ENCODE peak calls at places on chromosomes 6 and 20, in four cellular contexts. One of them, this sample, is unnamed.

GRCh38 chr6:143394351-143394750 is 56.1 kb downstream of the ADAT2 start:
- DNase-seq in heart left ventricle: no peak
- DNase-seq in A549: no peak
- DNase-seq in uterus: no peak
- DNase-seq in this sample: no peak

GRCh38 chr6:119887671-119888070 is 538.1 kb upstream of the MAN1A1 start:
- DNase-seq in heart left ventricle: no peak
- DNase-seq in A549: no peak
- DNase-seq in uterus: no peak
- DNase-seq in this sample: no peak

GRCh38 chr6:63521475-63522210 is 50.6 kb upstream of the LOC128125822 start:
- DNase-seq in heart left ventricle: no peak
- DNase-seq in A549: peak
- DNase-seq in uterus: no peak
- DNase-seq in this sample: no peak

GRCh38 chr6:80528115-80528514 is 421.6 kb downstream of the BCKDHB start:
- DNase-seq in heart left ventricle: no peak
- DNase-seq in A549: no peak
- DNase-seq in uterus: no peak
- DNase-seq in this sample: no peak

GRCh38 chr6:118784641-118785164 is 109.2 kb upstream of the ASF1A start:
- DNase-seq in heart left ventricle: peak
- DNase-seq in A549: no peak
- DNase-seq in uterus: peak
- DNase-seq in this sample: no peak

GRCh38 chr20:24668791-24669190 is 199.4 kb downstream of the SYNDIG1 start:
- DNase-seq in heart left ventricle: no peak
- DNase-seq in A549: no peak
- DNase-seq in uterus: no peak
- DNase-seq in this sample: no peak

GRCh38 chr20:24781061-24781980 is 167.7 kb upstream of the CST7 start:
- DNase-seq in heart left ventricle: no peak
- DNase-seq in A549: peak
- DNase-seq in uterus: no peak
- DNase-seq in this sample: no peak

GRCh38 chr20:54158856-54159418 is 14.8 kb downstream of the CYP24A1 start:
- DNase-seq in heart left ventricle: no peak
- DNase-seq in A549: peak
- DNase-seq in uterus: no peak
- DNase-seq in this sample: no peak

GRCh38 chr6:161745594-161745993 is 471.7 kb upstream of the AGPAT4 start:
- DNase-seq in heart left ventricle: no peak
- DNase-seq in A549: no peak
- DNase-seq in uterus: no peak
- DNase-seq in this sample: no peak

GRCh38 chr6:108914235-108915022 is 66.2 kb downstream of the ARMC2 start:
- DNase-seq in heart left ventricle: no peak
- DNase-seq in A549: peak
- DNase-seq in uterus: no peak
- DNase-seq in this sample: no peak

DNA sequence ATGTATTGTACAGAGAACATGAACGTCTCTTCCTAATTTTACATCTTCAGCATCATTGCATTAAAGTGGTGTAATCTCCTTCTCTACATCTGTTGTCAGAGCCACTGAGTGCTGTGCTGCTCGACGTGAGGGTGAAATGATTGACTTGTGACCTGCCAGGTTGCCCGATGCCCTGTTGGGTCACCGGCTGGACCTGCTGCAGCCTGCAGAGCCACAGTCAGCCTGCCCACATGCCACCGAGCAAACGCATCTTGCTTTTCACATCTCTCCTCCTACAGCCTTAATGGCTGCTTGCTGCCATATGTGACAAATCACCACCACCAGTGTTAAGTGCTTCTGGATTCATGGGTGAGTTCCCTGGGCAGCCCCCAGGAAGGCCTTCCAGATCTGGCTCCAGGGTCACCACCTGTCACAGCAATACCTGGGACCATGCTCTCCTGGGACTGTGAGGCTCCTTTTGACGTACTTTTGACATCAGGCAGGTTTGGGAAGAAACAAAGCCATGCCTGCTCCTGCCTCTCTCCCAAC is 80.3 kb downstream of the ASXL1 start:
- DNase-seq in heart left ventricle: no peak
- DNase-seq in A549: no peak
- DNase-seq in uterus: no peak
- DNase-seq in this sample: peak
- TF ChIP-seq POLR2A in heart left ventricle: no peak
- TF ChIP-seq POLR2A in A549: no peak
- TF ChIP-seq POLR2A in uterus: no peak
- TF ChIP-seq POLR2A in this sample: no peak

GRCh38 chr20:45485388-45485787 is 15.8 kb downstream of the WFDC2 start:
- DNase-seq in heart left ventricle: no peak
- DNase-seq in A549: no peak
- DNase-seq in uterus: no peak
- DNase-seq in this sample: no peak

GRCh38 chr20:45489083-45489531 is 19.6 kb downstream of the WFDC2 start:
- DNase-seq in heart left ventricle: no peak
- DNase-seq in A549: no peak
- DNase-seq in uterus: no peak
- DNase-seq in this sample: no peak

GRCh38 chr20:45484676-45485075 is 15.1 kb downstream of the WFDC2 start:
- DNase-seq in heart left ventricle: no peak
- DNase-seq in A549: no peak
- DNase-seq in uterus: no peak
- DNase-seq in this sample: no peak

GRCh38 chr20:45487231-45487635 is 17.7 kb downstream of the WFDC2 start:
- DNase-seq in heart left ventricle: no peak
- DNase-seq in A549: no peak
- DNase-seq in uterus: no peak
- DNase-seq in this sample: no peak
- H3K4me3 ChIP-seq in heart left ventricle: no peak
- H3K4me3 ChIP-seq in A549: no peak
- H3K4me3 ChIP-seq in uterus: no peak
- H3K4me3 ChIP-seq in this sample: no peak

GRCh38 chr6:10720229-10720959 is 2.5 kb upstream of the TMEM14C start:
- DNase-seq in heart left ventricle: peak
- DNase-seq in A549: no peak
- DNase-seq in uterus: peak
- DNase-seq in this sample: peak
- TF ChIP-seq POLR2A in heart left ventricle: no peak
- TF ChIP-seq POLR2A in A549: no peak
- TF ChIP-seq POLR2A in uterus: no peak
- TF ChIP-seq POLR2A in this sample: no peak

GRCh38 chr20:35663516-35663812 is 1.2 kb downstream of the CPNE1 start:
- DNase-seq in heart left ventricle: no peak
- DNase-seq in A549: no peak
- DNase-seq in uterus: no peak
- DNase-seq in this sample: no peak

GRCh38 chr20:35661908-35662307 is 2.8 kb downstream of the CPNE1 start:
- DNase-seq in heart left ventricle: no peak
- DNase-seq in A549: no peak
- DNase-seq in uterus: no peak
- DNase-seq in this sample: no peak

GRCh38 chr20:35660122-35660937 is 4.4 kb downstream of the CPNE1 start:
- DNase-seq in heart left ventricle: no peak
- DNase-seq in A549: no peak
- DNase-seq in uterus: no peak
- DNase-seq in this sample: no peak

GRCh38 chr20:35662541-35662940 is 2.2 kb downstream of the CPNE1 start:
- DNase-seq in heart left ventricle: no peak
- DNase-seq in A549: no peak
- DNase-seq in uterus: no peak
- DNase-seq in this sample: no peak

GRCh38 chr20:35661013-35661412 is 3.7 kb downstream of the CPNE1 start:
- DNase-seq in heart left ventricle: no peak
- DNase-seq in A549: no peak
- DNase-seq in uterus: no peak
- DNase-seq in this sample: no peak
- H3K4me3 ChIP-seq in heart left ventricle: no peak
- H3K4me3 ChIP-seq in A549: no peak
- H3K4me3 ChIP-seq in uterus: no peak
- H3K4me3 ChIP-seq in this sample: no peak

GRCh38 chr6:13406781-13407180 is 78.4 kb upstream of the TBC1D7 start:
- DNase-seq in heart left ventricle: peak
- DNase-seq in A549: peak
- DNase-seq in uterus: no peak
- DNase-seq in this sample: no peak

GRCh38 chr6:13406051-13406477 is 77.7 kb upstream of the TBC1D7 start:
- DNase-seq in heart left ventricle: no peak
- DNase-seq in A549: no peak
- DNase-seq in uterus: no peak
- DNase-seq in this sample: no peak

GRCh38 chr6:13407368-13407708 is 79.0 kb upstream of the TBC1D7 start:
- DNase-seq in heart left ventricle: no peak
- DNase-seq in A549: no peak
- DNase-seq in uterus: no peak
- DNase-seq in this sample: no peak

GRCh38 chr6:13409991-13410390 is 77.4 kb downstream of the GFOD1 start:
- DNase-seq in heart left ventricle: no peak
- DNase-seq in A549: no peak
- DNase-seq in uterus: no peak
- DNase-seq in this sample: no peak

GRCh38 chr6:13407709-13408695 is 79.4 kb downstream of the GFOD1 start:
- DNase-seq in heart left ventricle: no peak
- DNase-seq in A549: peak
- DNase-seq in uterus: no peak
- DNase-seq in this sample: no peak
- TF ChIP-seq POLR2A in heart left ventricle: no peak
- TF ChIP-seq POLR2A in A549: no peak
- TF ChIP-seq POLR2A in uterus: no peak
- TF ChIP-seq POLR2A in this sample: no peak

GRCh38 chr6:75267461-75267860 is 17.1 kb downstream of the TMEM30A start:
- DNase-seq in heart left ventricle: no peak
- DNase-seq in A549: no peak
- DNase-seq in uterus: no peak
- DNase-seq in this sample: no peak
- H3K4me3 ChIP-seq in heart left ventricle: no peak
- H3K4me3 ChIP-seq in A549: no peak
- H3K4me3 ChIP-seq in uterus: no peak
- H3K4me3 ChIP-seq in this sample: no peak

DNA sequence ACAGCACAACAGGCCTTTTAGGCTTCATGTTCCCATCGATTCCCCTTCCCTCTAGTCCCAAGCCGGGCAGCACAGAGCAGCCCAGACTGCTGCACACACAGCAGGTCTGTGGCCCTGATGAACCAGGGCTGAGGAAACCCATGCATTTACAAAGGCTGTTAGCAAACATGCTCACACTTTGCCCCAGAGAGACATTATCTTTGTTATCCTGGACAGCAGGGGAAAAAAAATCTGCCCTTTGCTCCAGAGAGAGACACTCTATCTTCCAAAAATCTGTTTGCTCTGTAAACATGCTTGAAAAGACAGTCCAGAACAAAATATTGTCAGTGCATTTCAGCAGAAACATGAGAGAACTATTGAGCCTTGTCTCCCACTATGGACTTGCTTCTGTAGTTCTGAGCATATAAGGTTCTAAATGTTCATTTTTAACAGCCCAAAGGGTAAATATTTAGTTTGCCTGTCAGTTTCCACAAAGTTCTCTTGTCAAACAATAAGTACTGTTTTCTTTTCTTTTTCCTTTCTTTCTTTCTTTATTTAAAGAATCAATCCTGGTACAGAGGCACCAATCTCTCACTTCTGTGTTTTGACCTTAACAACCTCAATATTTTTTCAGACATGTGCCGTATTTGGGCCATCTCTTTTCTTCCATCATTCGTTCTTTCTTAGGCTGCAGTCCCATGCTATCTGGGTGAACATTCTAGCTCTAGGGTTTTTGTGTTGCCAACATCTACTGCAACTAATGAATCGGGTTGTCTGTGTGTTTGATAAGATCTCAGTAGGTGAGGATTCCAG is 468.0 kb downstream of the EPM2A start:
- DNase-seq in heart left ventricle: no peak
- DNase-seq in A549: no peak
- DNase-seq in uterus: no peak
- DNase-seq in this sample: no peak
- TF ChIP-seq POLR2A in heart left ventricle: no peak
- TF ChIP-seq POLR2A in A549: no peak
- TF ChIP-seq POLR2A in uterus: no peak
- TF ChIP-seq POLR2A in this sample: no peak